ENCODE peak calls at places on chromosomes 2 and 18, in eight cellular contexts. W is kidney, O is astrocyte of the spinal cord, A is cardiac fibroblast, X is uterus, L is NB4, D is keratinocyte, C is brain microvascular endothelial cell. E is an unnamed sample.
A peak's percentile ranks its signal among the peaks of the same experiment; 100 is the strongest.

GRCh38 chr2:163953390-163953907 is 217.6 kb upstream of the FIGN start:
- DNase-seq in A (no peak), O (no peak), X (no peak), L (no peak), D (peak; percentile 9), W (no peak), C (no peak), E (no peak)

GRCh38 chr2:235554936-235555335 is 61.1 kb downstream of the AGAP1 start:
- DNase-seq in L (no peak), O (no peak), A (no peak), D (no peak), W (peak; percentile 54), C (no peak), X (no peak), E (no peak)

GRCh38 chr2:215531284-215531683 is 95.4 kb upstream of the FN1 start:
- DNase-seq in A (peak; percentile 85), L (no peak), O (peak; percentile 88), W (no peak), C (peak; percentile 88), X (no peak), D (no peak), E (no peak)

GRCh38 chr2:205288681-205289080 is 393.6 kb upstream of the NRP2 start:
- DNase-seq in L (no peak), W (no peak), O (no peak), C (no peak), D (no peak), A (no peak), X (no peak), E (no peak)

GRCh38 chr2:240298803-240299709 is 136.4 kb upstream of the GPC1 start:
- DNase-seq in W (no peak), C (no peak), X (no peak), A (no peak), L (no peak), O (no peak), D (no peak), E (no peak)

GRCh38 chr2:71933467-71934319 is 214.0 kb downstream of the CYP26B1 start:
- DNase-seq in O (no peak), L (peak; percentile 71), D (no peak), A (peak; percentile 69), X (no peak), W (no peak), C (peak; percentile 40), E (no peak)

GRCh38 chr2:16647992-16648617 is 17.5 kb downstream of the CYRIA start:
- DNase-seq in L (no peak), O (no peak), C (no peak), X (no peak), D (no peak), W (no peak), A (no peak), E (no peak)

GRCh38 chr2:36615214-36615613 is 17.2 kb upstream of the FEZ2 start:
- DNase-seq in L (no peak), X (no peak), A (peak; percentile 65), O (peak; percentile 20), C (peak; percentile 61), D (no peak), W (no peak), E (no peak)

GRCh38 chr2:215356948-215357461 is 45.1 kb downstream of the ATIC start:
- DNase-seq in C (peak; percentile 72), D (no peak), W (no peak), X (no peak), L (no peak), O (peak; percentile 74), A (peak; percentile 75), E (no peak)

GRCh38 chr2:158140201-158140600 is 38.5 kb downstream of the UPP2 start:
- DNase-seq in C (no peak), L (no peak), O (no peak), D (no peak), A (no peak), X (no peak), W (no peak), E (no peak)

GRCh38 chr2:128233790-128234395 is 84.8 kb downstream of the HS6ST1 start:
- DNase-seq in O (no peak), C (no peak), L (no peak), D (no peak), X (no peak), W (no peak), A (no peak), E (no peak)

GRCh38 chr2:131016826-131017596 is 76.2 kb downstream of the FAM168B start:
- DNase-seq in X (no peak), D (peak; percentile 78), C (peak; percentile 35), O (peak; percentile 8), L (no peak), A (peak; percentile 76), W (no peak), E (no peak)

GRCh38 chr2:12754643-12755042 is 37.9 kb downstream of the TRIB2 start:
- DNase-seq in C (no peak), X (no peak), W (no peak), A (no peak), L (no peak), O (no peak), D (no peak), E (no peak)
- H3K4me3 ChIP-seq in C (no peak overlapping the region), X (no peak overlapping the region), W (no peak overlapping the region), A (no peak overlapping the region), L (no peak overlapping the region), O (no peak overlapping the region), D (no peak overlapping the region), E (no peak overlapping the region)

GRCh38 chr2:161237397-161238263 is 70.6 kb upstream of the PSMD14 start:
- DNase-seq in W (peak; percentile 77), C (no peak), A (peak; percentile 43), X (peak; percentile 63), O (peak; percentile 55), L (peak; percentile 19), D (no peak), E (no peak)

GRCh38 chr2:161238264-161238558 is 70.0 kb upstream of the PSMD14 start:
- DNase-seq in D (no peak), C (no peak), W (no peak), A (no peak), X (no peak), O (no peak), L (no peak), E (no peak)

GRCh38 chr2:161232571-161232970 is 72.3 kb downstream of the TANK start:
- DNase-seq in L (no peak), X (no peak), D (no peak), W (no peak), O (no peak), C (no peak), A (no peak), E (no peak)

GRCh38 chr2:161233858-161234431 is 73.7 kb downstream of the TANK start:
- DNase-seq in D (no peak), L (no peak), W (no peak), C (no peak), O (no peak), A (no peak), X (no peak), E (no peak)

DNA sequence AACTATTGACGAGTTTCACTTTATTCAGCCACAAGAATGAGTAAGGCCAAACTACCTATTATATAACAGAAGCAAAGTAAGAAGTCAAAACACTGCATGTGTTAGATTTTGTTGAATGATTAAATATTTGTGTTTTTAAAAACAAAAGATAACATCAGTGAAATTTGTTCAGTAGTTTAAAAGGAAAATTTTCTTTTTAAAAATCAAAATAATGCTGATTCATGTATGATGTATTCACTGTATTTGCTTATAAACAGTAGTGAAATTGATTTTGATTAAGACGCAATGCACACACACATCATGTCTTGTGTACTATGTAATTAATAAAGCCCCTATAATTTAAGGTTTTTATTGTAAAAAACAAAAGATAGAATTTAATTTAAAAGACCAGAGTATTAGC is 73.6 kb upstream of the PSMD14 start:
- DNase-seq in C (no peak), D (no peak), L (no peak), O (no peak), W (no peak), X (no peak), A (no peak), E (no peak)
- H3K4me3 ChIP-seq in C (no peak overlapping the region), D (no peak overlapping the region), L (no peak overlapping the region), O (no peak overlapping the region), W (no peak overlapping the region), X (no peak overlapping the region), A (no peak overlapping the region), E (no peak overlapping the region)

GRCh38 chr18:22336406-22336805 is 81.3 kb downstream of the CTAGE1 start:
- DNase-seq in L (no peak), A (no peak), C (no peak), O (no peak), D (no peak), W (no peak), X (no peak), E (no peak)

GRCh38 chr18:22337311-22337710 is 80.4 kb downstream of the CTAGE1 start:
- DNase-seq in O (no peak), C (peak; percentile 24), X (peak; percentile 52), W (peak; percentile 86), D (no peak), L (no peak), A (peak; percentile 76), E (no peak)

GRCh38 chr18:22337878-22338277 is 79.8 kb downstream of the CTAGE1 start:
- DNase-seq in L (no peak), C (no peak), O (no peak), W (no peak), A (no peak), X (no peak), D (no peak), E (no peak)

GRCh38 chr18:22332590-22332989 is 85.1 kb downstream of the CTAGE1 start:
- DNase-seq in C (no peak), X (no peak), L (peak; percentile 53), O (no peak), W (no peak), A (no peak), D (no peak), E (peak; percentile 35)

DNA sequence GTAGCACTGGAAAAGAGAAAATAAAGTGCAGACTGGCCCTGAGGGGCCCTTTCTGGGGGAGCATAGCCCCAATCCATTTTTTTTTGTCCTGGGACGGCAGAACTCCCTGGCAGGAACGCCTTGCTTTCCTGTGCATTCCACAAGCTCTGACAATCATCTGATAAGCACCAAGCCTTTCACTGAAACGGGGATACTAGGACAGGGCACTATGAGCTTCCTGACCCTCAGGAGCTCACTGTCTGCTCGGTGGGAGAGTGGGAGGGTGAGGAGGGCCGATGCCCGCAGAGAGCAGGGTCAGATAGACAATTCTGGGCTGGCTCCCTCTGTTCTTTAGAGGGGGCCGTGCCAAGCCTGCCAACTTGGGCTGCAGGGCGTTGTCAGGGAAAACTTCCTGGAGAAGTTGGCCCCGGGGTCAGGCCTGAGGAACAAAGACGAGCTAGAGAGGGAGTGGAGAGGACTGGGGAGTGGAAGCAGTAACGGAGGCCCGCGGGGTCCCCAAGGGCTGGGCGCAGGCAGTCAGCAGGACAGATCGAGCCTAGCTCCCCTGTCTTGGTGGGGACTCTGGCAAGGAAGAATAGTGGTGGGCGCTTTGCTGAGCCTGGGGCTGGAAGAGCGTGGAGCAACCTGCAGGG is 82.0 kb downstream of the CTAGE1 start:
- DNase-seq in L (no peak), D (no peak), O (no peak), C (no peak), X (no peak), W (no peak), A (peak; percentile 24), E (no peak)
- H3K4me3 ChIP-seq in L (no peak overlapping the region), D (no peak overlapping the region), O (no peak overlapping the region), C (no peak overlapping the region), X (no peak overlapping the region), W (no peak overlapping the region), A (no peak overlapping the region), E (no peak overlapping the region)

DNA sequence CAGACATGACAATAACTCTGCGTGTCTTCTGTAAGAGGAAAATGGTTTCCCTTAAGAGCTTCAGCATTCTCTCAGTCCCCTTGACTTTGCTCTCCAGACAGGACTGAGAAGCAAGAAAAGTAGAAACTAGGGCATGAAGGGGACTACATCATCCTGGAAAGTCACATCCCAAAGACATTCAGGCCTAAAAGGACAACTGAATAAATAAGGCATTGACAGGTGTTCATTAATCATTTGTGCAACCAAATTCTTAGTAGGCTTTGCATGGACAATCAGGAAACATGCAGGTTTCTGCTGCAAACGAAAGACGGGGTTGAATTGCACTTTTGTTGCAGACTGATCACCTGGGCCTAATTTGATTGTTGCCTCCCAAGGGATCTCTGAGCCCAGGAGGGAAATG is 1.2 kb upstream of the SGPP2 start:
- DNase-seq in D (no peak), C (no peak), W (no peak), O (no peak), L (no peak), X (no peak), A (no peak), E (no peak)
- H3K4me3 ChIP-seq in D (no peak overlapping the region), C (no peak overlapping the region), W (no peak overlapping the region), O (no peak overlapping the region), L (no peak overlapping the region), X (no peak overlapping the region), A (no peak overlapping the region), E (no peak overlapping the region)